ENCODE peak calls at places on chromosome 22, in seven cellular contexts. D is right lobe of liver; W is CD4-positive, alpha-beta T cell; M is ecto neural progenitor cell; C is nucleus accumbens; O is stimulated activated CD4-positive, alpha-beta T cell treated with anti-CD3 and anti-CD28 coated beads, TNF-alpha, amount 100 ng/mL, for 1 hour; H is endothelial cell. F is an unnamed sample.

GRCh38 chr22:19554834-19555404 is 30.7 kb upstream of the CLDN5 start:
- DNase-seq in M (peak), O (no peak), C (no peak), D (no peak), W (no peak), H (peak), F (no peak)

GRCh38 chr22:39364646-39365405 is 15.0 kb downstream of the SYNGR1 start:
- DNase-seq in O (no peak), C (no peak), H (no peak), W (no peak), M (no peak), D (no peak), F (no peak)

GRCh38 chr22:49880281-49880680 is 26.6 kb downstream of the ZBED4 start:
- DNase-seq in C (no peak), O (no peak), M (no peak), W (no peak), D (no peak), H (no peak), F (no peak)

GRCh38 chr22:43867839-43868652 is 5.7 kb upstream of the SULT4A1 start:
- DNase-seq in M (peak), D (peak), W (no peak), O (no peak), H (peak), C (no peak), F (no peak)

GRCh38 chr22:48974443-48975251 is 853.0 kb downstream of the BRD1 start:
- DNase-seq in C (no peak), O (no peak), D (no peak), M (no peak), H (no peak), W (no peak), F (no peak)

GRCh38 chr22:32539631-32540449 is 65.2 kb downstream of the FBXO7 start:
- DNase-seq in O (no peak), W (no peak), C (no peak), D (peak), M (no peak), H (no peak), F (no peak)

GRCh38 chr22:46537221-46537945 is at the start of gene CELSR1:
- DNase-seq in W (no peak), H (peak), M (peak), C (no peak), D (no peak), O (no peak), F (no peak)

GRCh38 chr22:35649026-35649553 is 844 bp downstream of the APOL6 start:
- DNase-seq in M (no peak), W (no peak), H (no peak), C (no peak), O (no peak), D (no peak), F (no peak)

GRCh38 chr22:42863349-42863911 is 6.4 kb upstream of the ARFGAP3 start:
- DNase-seq in H (no peak), C (no peak), O (no peak), M (no peak), D (no peak), W (no peak), F (no peak)

GRCh38 chr22:42972592-42973535 is 42.1 kb downstream of the PACSIN2 start:
- DNase-seq in W (no peak), O (no peak), C (no peak), M (no peak), D (peak), H (no peak), F (no peak)

GRCh38 chr22:47574551-47574950 is 812.1 kb downstream of the TBC1D22A start:
- DNase-seq in D (peak), M (no peak), O (no peak), C (no peak), H (no peak), W (no peak), F (no peak)

GRCh38 chr22:41943661-41944209 is 3.2 kb downstream of the CENPM start:
- DNase-seq in W (no peak), C (no peak), D (no peak), M (no peak), O (no peak), H (no peak), F (no peak)

GRCh38 chr22:46006379-46007002 is 29.5 kb upstream of the WNT7B start:
- DNase-seq in D (peak), W (peak), C (peak), O (peak), M (peak), H (peak), F (peak)

GRCh38 chr22:21790359-21790758 is 54.8 kb upstream of the YPEL1 start:
- DNase-seq in M (no peak), O (no peak), H (no peak), D (no peak), C (no peak), W (no peak), F (no peak)

GRCh38 chr22:27991586-27992293 is 72.7 kb upstream of the PITPNB start:
- DNase-seq in D (peak), H (no peak), C (no peak), M (no peak), W (no peak), O (no peak), F (no peak)

GRCh38 chr22:17471901-17472566 is 91.3 kb upstream of the SLC25A18 start:
- DNase-seq in C (peak), W (no peak), M (no peak), H (no peak), D (no peak), O (no peak), F (no peak)

GRCh38 chr22:47616396-47617020 is 854.1 kb downstream of the TBC1D22A start:
- DNase-seq in D (no peak), C (no peak), O (no peak), W (no peak), H (no peak), M (peak), F (no peak)

GRCh38 chr22:39773976-39774539 is 119.5 kb downstream of the ENTHD1 start:
- DNase-seq in O (no peak), D (no peak), H (peak), C (no peak), M (no peak), W (peak), F (no peak)

GRCh38 chr22:34379825-34380224 is 459.5 kb upstream of the LARGE1 start:
- DNase-seq in C (no peak), M (no peak), D (no peak), W (no peak), O (no peak), H (no peak), F (no peak)

F was measured in anterior cingulate cortex.